ENCODE peak calls at places on chromosome 17, in five cellular contexts. One of them, this sample, is unnamed. For H3K4me1, the result is how much of the 10 kb centered on the place peaks cover.

GRCh38 chr17:69732272-69732671 is 317.8 kb downstream of the MAP2K6 start:
- DNase-seq in right cardiac atrium: no peak
- DNase-seq in effector memory CD4-positive, alpha-beta T cell: no peak
- DNase-seq in mesenchymal stem cell: peak
- DNase-seq in thyroid gland: no peak
- DNase-seq in this sample: no peak

GRCh38 chr17:79872762-79873161 is 33.5 kb upstream of the CBX4 start:
- DNase-seq in right cardiac atrium: no peak
- DNase-seq in effector memory CD4-positive, alpha-beta T cell: no peak
- DNase-seq in mesenchymal stem cell: no peak
- DNase-seq in thyroid gland: no peak
- DNase-seq in this sample: no peak

GRCh38 chr17:49891694-49892389 is 44.0 kb upstream of the TAC4 start:
- DNase-seq in right cardiac atrium: no peak
- DNase-seq in effector memory CD4-positive, alpha-beta T cell: no peak
- DNase-seq in mesenchymal stem cell: no peak
- DNase-seq in thyroid gland: no peak
- DNase-seq in this sample: no peak

GRCh38 chr17:76268015-76268749 is 3.0 kb downstream of the UBALD2 start:
- DNase-seq in right cardiac atrium: peak
- DNase-seq in effector memory CD4-positive, alpha-beta T cell: peak
- DNase-seq in mesenchymal stem cell: peak
- DNase-seq in thyroid gland: peak
- DNase-seq in this sample: peak

GRCh38 chr17:31390748-31391495 is 553 bp upstream of the RAB11FIP4 start:
- DNase-seq in right cardiac atrium: no peak
- DNase-seq in effector memory CD4-positive, alpha-beta T cell: no peak
- DNase-seq in mesenchymal stem cell: peak
- DNase-seq in thyroid gland: no peak
- DNase-seq in this sample: no peak

GRCh38 chr17:48767263-48767774 is 38.8 kb upstream of the HOXB13 start:
- DNase-seq in right cardiac atrium: no peak
- DNase-seq in effector memory CD4-positive, alpha-beta T cell: no peak
- DNase-seq in mesenchymal stem cell: no peak
- DNase-seq in thyroid gland: no peak
- DNase-seq in this sample: no peak

GRCh38 chr17:39573447-39574298 is 34.0 kb downstream of the NEUROD2 start:
- DNase-seq in right cardiac atrium: peak
- DNase-seq in effector memory CD4-positive, alpha-beta T cell: no peak
- DNase-seq in mesenchymal stem cell: peak
- DNase-seq in thyroid gland: peak
- DNase-seq in this sample: peak

GRCh38 chr17:79944251-79944812 is 91.3 kb downstream of the TBC1D16 start:
- DNase-seq in right cardiac atrium: peak
- DNase-seq in effector memory CD4-positive, alpha-beta T cell: no peak
- DNase-seq in mesenchymal stem cell: no peak
- DNase-seq in thyroid gland: peak
- DNase-seq in this sample: no peak

GRCh38 chr17:32319548-32319905 is 22.4 kb downstream of the C17orf75 start:
- DNase-seq in right cardiac atrium: peak
- DNase-seq in effector memory CD4-positive, alpha-beta T cell: peak
- DNase-seq in mesenchymal stem cell: peak
- DNase-seq in thyroid gland: peak
- DNase-seq in this sample: peak

GRCh38 chr17:21014498-21014897 is 28.3 kb downstream of the USP22 start:
- DNase-seq in right cardiac atrium: no peak
- DNase-seq in effector memory CD4-positive, alpha-beta T cell: no peak
- DNase-seq in mesenchymal stem cell: no peak
- DNase-seq in thyroid gland: no peak
- DNase-seq in this sample: no peak

GRCh38 chr17:40922239-40922638 is 15.2 kb downstream of the KRT23 start:
- DNase-seq in right cardiac atrium: peak
- DNase-seq in effector memory CD4-positive, alpha-beta T cell: no peak
- DNase-seq in mesenchymal stem cell: peak
- DNase-seq in thyroid gland: no peak
- DNase-seq in this sample: peak

DNA sequence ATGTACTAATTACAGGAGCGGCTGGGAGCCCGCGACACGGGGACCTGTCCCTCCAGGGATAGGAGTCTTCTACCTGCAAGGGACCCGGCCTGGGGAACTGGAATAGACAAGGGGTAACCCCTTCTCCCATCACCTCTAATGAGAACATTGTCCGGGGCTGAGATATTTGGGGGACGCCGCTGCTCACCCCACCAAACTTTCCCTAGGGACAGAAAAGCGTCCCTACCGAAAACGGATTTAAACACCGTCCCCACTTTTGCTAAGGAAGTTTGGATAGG is 3.4 kb upstream of the SOX9 start:
- DNase-seq in right cardiac atrium: no peak
- DNase-seq in effector memory CD4-positive, alpha-beta T cell: no peak
- DNase-seq in mesenchymal stem cell: no peak
- DNase-seq in thyroid gland: no peak
- DNase-seq in this sample: no peak
- H3K4me3 ChIP-seq in right cardiac atrium: peak
- H3K4me3 ChIP-seq in effector memory CD4-positive, alpha-beta T cell: no peak
- H3K4me3 ChIP-seq in mesenchymal stem cell: peak
- H3K4me3 ChIP-seq in thyroid gland: peak
- H3K4me3 ChIP-seq in this sample: peak

GRCh38 chr17:67353929-67354557 is 12.3 kb downstream of the PSMD12 start:
- DNase-seq in right cardiac atrium: no peak
- DNase-seq in effector memory CD4-positive, alpha-beta T cell: no peak
- DNase-seq in mesenchymal stem cell: no peak
- DNase-seq in thyroid gland: no peak
- DNase-seq in this sample: no peak

GRCh38 chr17:67353161-67353560 is 13.2 kb downstream of the PSMD12 start:
- DNase-seq in right cardiac atrium: no peak
- DNase-seq in effector memory CD4-positive, alpha-beta T cell: no peak
- DNase-seq in mesenchymal stem cell: no peak
- DNase-seq in thyroid gland: no peak
- DNase-seq in this sample: no peak

GRCh38 chr17:67347826-67348225 is 18.6 kb downstream of the PSMD12 start:
- DNase-seq in right cardiac atrium: no peak
- DNase-seq in effector memory CD4-positive, alpha-beta T cell: no peak
- DNase-seq in mesenchymal stem cell: no peak
- DNase-seq in thyroid gland: no peak
- DNase-seq in this sample: no peak

GRCh38 chr17:67349420-67349819 is 17.0 kb downstream of the PSMD12 start:
- DNase-seq in right cardiac atrium: no peak
- DNase-seq in effector memory CD4-positive, alpha-beta T cell: no peak
- DNase-seq in mesenchymal stem cell: no peak
- DNase-seq in thyroid gland: no peak
- DNase-seq in this sample: no peak
- H3K4me1 ChIP-seq in right cardiac atrium: under half
- H3K4me1 ChIP-seq in effector memory CD4-positive, alpha-beta T cell: under half
- H3K4me1 ChIP-seq in mesenchymal stem cell: under half
- H3K4me1 ChIP-seq in thyroid gland: under half
- H3K4me1 ChIP-seq in this sample: under half

DNA sequence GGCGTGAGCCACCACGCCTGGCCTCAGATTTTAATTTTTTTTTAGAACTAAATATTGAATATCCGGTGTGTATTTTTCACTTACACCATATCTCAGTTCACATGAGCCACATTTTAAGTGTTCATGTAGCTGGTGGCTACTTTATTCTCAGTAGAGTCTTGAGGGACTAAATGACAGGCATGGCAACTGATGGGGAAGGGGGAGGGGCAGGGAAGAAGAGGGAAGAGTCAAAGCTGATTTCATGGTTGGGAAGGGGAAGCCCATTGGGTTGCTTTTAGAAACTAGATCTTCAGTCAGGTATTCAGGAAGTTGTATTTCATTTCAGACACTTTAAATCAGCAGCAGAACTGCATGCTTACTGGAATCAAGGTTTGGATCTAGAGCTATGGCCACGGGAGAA is 2.8 kb upstream of the WIPI1 start:
- DNase-seq in right cardiac atrium: no peak
- DNase-seq in effector memory CD4-positive, alpha-beta T cell: no peak
- DNase-seq in mesenchymal stem cell: no peak
- DNase-seq in thyroid gland: no peak
- DNase-seq in this sample: no peak
- H3K27ac ChIP-seq in right cardiac atrium: peak
- H3K27ac ChIP-seq in effector memory CD4-positive, alpha-beta T cell: peak
- H3K27ac ChIP-seq in mesenchymal stem cell: no peak
- H3K27ac ChIP-seq in thyroid gland: peak
- H3K27ac ChIP-seq in this sample: peak

GRCh38 chr17:181213-182163 is at the start of gene DOC2B:
- DNase-seq in right cardiac atrium: peak
- DNase-seq in effector memory CD4-positive, alpha-beta T cell: no peak
- DNase-seq in mesenchymal stem cell: peak
- DNase-seq in thyroid gland: peak
- DNase-seq in this sample: peak
- H3K4me3 ChIP-seq in right cardiac atrium: peak
- H3K4me3 ChIP-seq in effector memory CD4-positive, alpha-beta T cell: no peak
- H3K4me3 ChIP-seq in mesenchymal stem cell: peak
- H3K4me3 ChIP-seq in thyroid gland: peak
- H3K4me3 ChIP-seq in this sample: peak

GRCh38 chr17:78724544-78724943 is 57.5 kb downstream of the CYTH1 start:
- DNase-seq in right cardiac atrium: no peak
- DNase-seq in effector memory CD4-positive, alpha-beta T cell: no peak
- DNase-seq in mesenchymal stem cell: no peak
- DNase-seq in thyroid gland: peak
- DNase-seq in this sample: peak

GRCh38 chr17:78723001-78723796 is 58.9 kb downstream of the CYTH1 start:
- DNase-seq in right cardiac atrium: peak
- DNase-seq in effector memory CD4-positive, alpha-beta T cell: no peak
- DNase-seq in mesenchymal stem cell: peak
- DNase-seq in thyroid gland: peak
- DNase-seq in this sample: peak

GRCh38 chr17:78723957-78724356 is 58.1 kb downstream of the CYTH1 start:
- DNase-seq in right cardiac atrium: no peak
- DNase-seq in effector memory CD4-positive, alpha-beta T cell: no peak
- DNase-seq in mesenchymal stem cell: no peak
- DNase-seq in thyroid gland: no peak
- DNase-seq in this sample: no peak

GRCh38 chr17:78719630-78720298 is 62.3 kb downstream of the CYTH1 start:
- DNase-seq in right cardiac atrium: no peak
- DNase-seq in effector memory CD4-positive, alpha-beta T cell: no peak
- DNase-seq in mesenchymal stem cell: no peak
- DNase-seq in thyroid gland: no peak
- DNase-seq in this sample: no peak

GRCh38 chr17:78722101-78722761 is 59.8 kb downstream of the CYTH1 start:
- DNase-seq in right cardiac atrium: no peak
- DNase-seq in effector memory CD4-positive, alpha-beta T cell: no peak
- DNase-seq in mesenchymal stem cell: no peak
- DNase-seq in thyroid gland: peak
- DNase-seq in this sample: no peak
- H3K4me1 ChIP-seq in right cardiac atrium: under half
- H3K4me1 ChIP-seq in effector memory CD4-positive, alpha-beta T cell: half or more
- H3K4me1 ChIP-seq in mesenchymal stem cell: under half
- H3K4me1 ChIP-seq in thyroid gland: half or more
- H3K4me1 ChIP-seq in this sample: under half

DNA sequence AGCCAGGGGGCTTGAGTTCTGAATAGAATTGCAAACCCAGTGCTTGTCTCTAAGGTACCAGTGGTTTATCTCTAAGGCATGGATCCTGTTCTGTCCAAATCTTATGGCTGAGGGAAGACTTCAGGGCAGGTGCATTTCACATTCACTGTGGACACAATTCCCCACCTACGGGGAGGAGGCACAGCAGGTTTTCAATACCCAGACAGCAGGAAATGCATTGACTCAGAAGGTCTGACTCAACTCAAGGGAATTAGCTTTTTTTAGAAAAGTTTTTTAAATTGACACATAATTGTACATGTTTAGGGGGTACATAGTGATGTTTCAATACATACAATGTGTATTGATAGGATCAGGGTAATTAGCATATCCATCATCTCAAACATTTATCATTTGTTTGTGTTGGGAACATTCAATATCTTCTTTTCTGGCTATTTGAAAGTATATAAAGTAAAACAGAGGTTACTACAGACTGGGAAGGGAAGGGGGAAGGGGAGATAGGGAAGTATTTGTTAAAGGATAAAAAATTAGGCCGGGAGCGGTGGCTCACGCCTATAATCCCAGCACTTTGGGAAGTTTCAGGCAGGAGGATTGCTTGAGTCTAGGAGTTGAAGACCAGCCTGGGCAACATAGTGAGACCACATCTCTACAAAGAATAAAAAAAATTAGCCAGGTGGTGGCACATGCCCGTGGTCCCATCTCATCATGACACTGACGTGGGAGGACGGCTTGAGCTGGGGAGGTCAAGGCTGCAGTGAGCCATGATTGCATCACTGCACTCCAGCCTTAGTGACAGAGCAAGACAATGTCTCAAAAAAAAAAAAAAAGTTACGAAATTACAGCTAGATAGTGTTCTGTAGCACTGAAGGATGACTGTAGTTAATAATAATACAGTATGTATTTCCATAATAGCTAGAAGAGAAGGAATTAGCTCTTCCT is 54.9 kb downstream of the RGS9 start:
- DNase-seq in right cardiac atrium: no peak
- DNase-seq in effector memory CD4-positive, alpha-beta T cell: no peak
- DNase-seq in mesenchymal stem cell: peak
- DNase-seq in thyroid gland: no peak
- DNase-seq in this sample: no peak
- H3K27ac ChIP-seq in right cardiac atrium: no peak
- H3K27ac ChIP-seq in effector memory CD4-positive, alpha-beta T cell: no peak
- H3K27ac ChIP-seq in mesenchymal stem cell: peak
- H3K27ac ChIP-seq in thyroid gland: no peak
- H3K27ac ChIP-seq in this sample: no peak